ENCODE peak calls at places on chromosomes 6 and 20, in six cellular contexts. I, J, U, K, X and Y are unnamed samples.

GRCh38 chr20:38201356-38201755 is 36.3 kb upstream of the TGM2 start:
- DNase-seq in U (peak; percentile 41), X (no peak), J (peak; percentile 85), K (no peak), I (no peak), Y (no peak)

GRCh38 chr20:17560344-17561074 is 9.4 kb upstream of the DSTN start:
- DNase-seq in K (no peak), U (no peak), I (no peak), J (no peak), X (no peak), Y (no peak)

GRCh38 chr6:141364232-141364631 is 768.5 kb upstream of the GJE1 start:
- DNase-seq in U (no peak), K (no peak), J (no peak), X (no peak), I (no peak), Y (no peak)

GRCh38 chr20:46118481-46119020 is 437 bp downstream of the CD40 start:
- DNase-seq in X (no peak), I (no peak), K (no peak), U (no peak), J (peak; percentile 79), Y (no peak)

GRCh38 chr6:57247603-57248002 is 25.5 kb upstream of the RAB23 start:
- DNase-seq in X (no peak), I (no peak), U (no peak), J (no peak), K (no peak), Y (no peak)

GRCh38 chr6:42727084-42727601 is 4.7 kb upstream of the PRPH2 start:
- DNase-seq in I (no peak), X (no peak), U (no peak), J (peak; percentile 82), K (no peak), Y (no peak)

GRCh38 chr20:9442858-9443257 is 71.5 kb upstream of the LAMP5 start:
- DNase-seq in U (no peak), J (no peak), X (no peak), K (no peak), I (no peak), Y (no peak)

GRCh38 chr20:52190437-52191131 is 995 bp downstream of the ZFP64 start:
- DNase-seq in U (no peak), X (no peak), K (peak; percentile 14), I (no peak), J (no peak), Y (no peak)

GRCh38 chr20:51062065-51062464 is 39.2 kb upstream of the KCNG1 start:
- DNase-seq in U (no peak), K (no peak), I (no peak), J (no peak), X (no peak), Y (no peak)

GRCh38 chr6:163296835-163297519 is 117.5 kb upstream of the QKI start:
- DNase-seq in U (no peak), X (no peak), J (no peak), K (no peak), I (no peak), Y (no peak)

GRCh38 chr20:34426026-34426425 is 63.0 kb downstream of the ITCH start:
- DNase-seq in J (no peak), U (no peak), X (no peak), I (no peak), K (no peak), Y (no peak)

GRCh38 chr6:28078836-28079235 is 1.5 kb upstream of the ZNF165 start:
- DNase-seq in I (no peak), J (no peak), U (no peak), K (no peak), X (no peak), Y (no peak)

GRCh38 chr20:19991826-19992225 is 25.3 kb upstream of the NAA20 start:
- DNase-seq in K (no peak), J (no peak), X (no peak), I (no peak), U (peak; percentile 24), Y (no peak)

GRCh38 chr20:4326194-4327065 is 311.1 kb upstream of the RNF24 start:
- DNase-seq in J (no peak), K (no peak), X (no peak), I (no peak), U (no peak), Y (no peak)

GRCh38 chr20:58716476-58717277 is 24.1 kb downstream of the NPEPL1 start:
- DNase-seq in U (no peak), I (no peak), X (peak; percentile 50), J (peak; percentile 68), K (no peak), Y (no peak)

GRCh38 chr20:38806855-38807655 is 1.6 kb downstream of the PPP1R16B start:
- DNase-seq in I (no peak), J (no peak), K (peak; percentile 13), X (no peak), U (no peak), Y (no peak)

GRCh38 chr6:108446629-108447150 is 114.0 kb upstream of the FOXO3 start:
- DNase-seq in K (no peak), X (no peak), I (no peak), J (no peak), U (no peak), Y (no peak)

GRCh38 chr6:148979006-148979901 is 232.4 kb downstream of the UST start:
- DNase-seq in I (no peak), J (no peak), K (no peak), U (no peak), X (no peak), Y (no peak)

GRCh38 chr20:39429716-39430115 is 467.6 kb downstream of the DHX35 start:
- DNase-seq in U (no peak), X (no peak), J (no peak), I (no peak), K (no peak), Y (peak; percentile 13)

GRCh38 chr20:42204261-42204660 is 586.1 kb upstream of the CHD6 start:
- DNase-seq in U (no peak), I (no peak), J (no peak), K (no peak), X (peak; percentile 20), Y (no peak)

GRCh38 chr6:19837511-19838441 is 606 bp downstream of the ID4 start:
- DNase-seq in I (no peak), U (peak; percentile 53), J (peak; percentile 83), K (no peak), X (peak; percentile 61), Y (no peak)

GRCh38 chr6:108798672-108799355 is 49.4 kb upstream of the ARMC2 start:
- DNase-seq in X (no peak), K (peak; percentile 49), J (no peak), I (no peak), U (no peak), Y (no peak)

GRCh38 chr6:169161572-169162167 is 92.0 kb downstream of the THBS2 start:
- DNase-seq in K (no peak), J (peak; percentile 62), X (no peak), I (no peak), U (peak; percentile 82), Y (no peak)
- H3K27me3 ChIP-seq in K (no peaks in the 10 kb centered on the region), J (no peaks in the 10 kb centered on the region), X (no peaks in the 10 kb centered on the region), I (no peaks in the 10 kb centered on the region), U (no peaks in the 10 kb centered on the region), Y (no peaks in the 10 kb centered on the region)

GRCh38 chr20:22223251-22223650 is 361.1 kb downstream of the FOXA2 start:
- DNase-seq in K (no peak), U (no peak), X (no peak), I (no peak), J (no peak), Y (no peak)

GRCh38 chr20:22232473-22232872 is 351.9 kb downstream of the FOXA2 start:
- DNase-seq in X (no peak), K (no peak), I (no peak), J (no peak), U (no peak), Y (no peak)

GRCh38 chr20:22227301-22227700 is 357.1 kb downstream of the FOXA2 start:
- DNase-seq in J (no peak), X (no peak), I (no peak), U (no peak), K (no peak), Y (no peak)

GRCh38 chr20:22226849-22227248 is 357.5 kb downstream of the FOXA2 start:
- DNase-seq in U (no peak), K (no peak), I (no peak), J (no peak), X (no peak), Y (no peak)
- H3K4me3 ChIP-seq in U (no peak overlapping the region), K (no peak overlapping the region), I (no peak overlapping the region), J (no peak overlapping the region), X (no peak overlapping the region), Y (no peak overlapping the region)

GRCh38 chr6:44664716-44665115 is 277.2 kb downstream of the CDC5L start:
- DNase-seq in I (no peak), U (peak; percentile 60), X (no peak), J (no peak), K (no peak), Y (no peak)

GRCh38 chr6:44663860-44664584 is 276.5 kb downstream of the CDC5L start:
- DNase-seq in X (no peak), I (no peak), K (no peak), J (no peak), U (no peak), Y (no peak)

GRCh38 chr6:44666324-44666723 is 278.8 kb downstream of the CDC5L start:
- DNase-seq in X (no peak), I (no peak), J (no peak), U (no peak), K (no peak), Y (no peak)

GRCh38 chr6:44665683-44666082 is 278.2 kb downstream of the CDC5L start:
- DNase-seq in J (no peak), U (no peak), I (no peak), K (no peak), X (no peak), Y (no peak)

DNA sequence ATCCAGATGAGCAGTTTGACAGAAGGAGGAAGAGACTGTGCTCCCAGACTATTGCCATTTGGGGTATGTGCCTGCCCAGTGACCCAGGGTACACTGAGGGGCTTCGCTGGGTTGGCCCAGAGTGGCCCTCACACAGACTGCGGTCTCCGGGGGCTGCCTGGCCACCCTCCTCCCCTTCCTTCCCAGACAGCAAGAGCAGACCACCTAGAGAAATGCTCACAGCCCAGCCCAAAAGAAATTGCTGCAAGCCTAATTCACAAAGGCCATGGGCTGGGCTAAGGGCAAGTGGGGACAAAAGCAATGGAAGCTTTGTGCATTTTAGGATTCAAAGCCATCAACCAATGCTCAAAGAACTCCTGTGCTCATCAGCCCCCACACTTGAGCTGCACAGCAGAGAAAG is 277.6 kb downstream of the CDC5L start:
- DNase-seq in J (no peak), I (no peak), X (no peak), U (no peak), K (no peak), Y (no peak)
- H3K4me1 ChIP-seq in J (no peaks in the 10 kb centered on the region), I (peaks cover 37% of the 10 kb centered on the region), X (peaks cover 49% of the 10 kb centered on the region), U (peaks cover 97% of the 10 kb centered on the region), K (no peaks in the 10 kb centered on the region), Y (peaks cover 23% of the 10 kb centered on the region)

DNA sequence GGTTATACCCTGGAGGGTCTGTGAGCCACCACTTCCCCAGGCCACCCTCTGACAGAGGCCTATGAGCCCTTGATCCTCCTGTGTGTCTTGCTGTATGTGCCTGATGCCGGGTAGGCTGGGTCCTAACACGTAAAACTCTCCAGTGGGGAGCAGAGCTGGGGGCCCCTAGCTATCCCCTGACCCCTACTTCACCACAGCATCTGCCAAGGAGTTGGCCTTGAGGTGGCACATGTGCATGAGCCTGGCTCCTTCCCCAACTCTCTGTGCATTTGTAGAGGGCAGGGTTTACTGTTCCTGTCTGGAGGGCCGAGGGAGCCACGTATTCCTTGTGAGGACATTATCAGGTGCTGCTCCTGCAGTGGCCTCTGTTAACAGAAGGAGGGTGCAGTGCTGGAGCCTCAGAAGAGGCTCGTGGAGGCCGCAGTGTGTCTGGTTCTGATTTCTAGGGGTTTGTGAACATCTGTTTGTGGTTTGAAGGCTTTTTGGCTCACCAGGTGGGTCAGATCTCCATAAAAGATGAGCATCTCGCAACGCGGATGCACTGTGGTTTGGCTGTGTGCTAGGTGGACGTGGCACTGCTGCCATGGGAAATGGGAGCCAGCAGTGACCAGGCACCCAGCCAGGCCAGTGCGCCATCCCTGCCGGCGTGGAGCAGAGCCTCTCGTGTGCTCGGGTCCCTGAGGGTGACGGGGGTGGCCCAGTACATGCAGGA is 152.1 kb downstream of the DTNBP1 start:
- DNase-seq in I (no peak), K (no peak), X (no peak), J (no peak), U (no peak), Y (no peak)
- H3K27me3 ChIP-seq in I (no peaks in the 10 kb centered on the region), K (no peaks in the 10 kb centered on the region), X (no peaks in the 10 kb centered on the region), J (no peaks in the 10 kb centered on the region), U (no peaks in the 10 kb centered on the region), Y (no peaks in the 10 kb centered on the region)